ENCODE peak calls at places on chromosomes 3 and 15, in nine cellular contexts. I is tibial artery, Z is A549, A is neuronal stem cell, T is uterus, V is DND-41, Q is heart right ventricle, O is H1, D is PC-9. W is an unnamed sample.
A peak's percentile ranks its signal among the peaks of the same experiment; 100 is the strongest.

GRCh38 chr15:95875141-95875643 is 455.3 kb upstream of the NR2F2 start:
- DNase-seq in I (peak; percentile 56), Z (no peak), A (no peak), T (peak; percentile 35), V (peak; percentile 74), Q (no peak), O (no peak), D (peak; percentile 79), W (no peak)

GRCh38 chr3:46661776-46662766 is 31.4 kb downstream of the ALS2CL start:
- DNase-seq in I (no peak), Z (no peak), A (no peak), T (peak; percentile 7), V (peak; percentile 1), Q (no peak), O (no peak), D (no peak), W (no peak)

GRCh38 chr15:73908822-73909122 is 17.5 kb upstream of the LOXL1 start:
- DNase-seq in I (no peak), Z (no peak), A (no peak), T (no peak), V (no peak), Q (no peak), O (no peak), D (no peak), W (no peak)

GRCh38 chr3:66800941-66801545 is 197.1 kb upstream of the KBTBD8 start:
- DNase-seq in I (no peak), Z (no peak), A (no peak), T (no peak), V (no peak), Q (no peak), O (no peak), D (no peak), W (no peak)

GRCh38 chr3:124699686-124700396 is 30.4 kb upstream of the UMPS start:
- DNase-seq in I (no peak), Z (no peak), A (no peak), T (no peak), V (no peak), Q (no peak), O (no peak), D (no peak), W (no peak)

GRCh38 chr15:91894606-91895005 is 41.1 kb downstream of the SLCO3A1 start:
- DNase-seq in I (no peak), Z (no peak), A (no peak), T (no peak), V (no peak), Q (no peak), O (no peak), D (no peak), W (no peak)

GRCh38 chr3:186021673-186022362 is 84.0 kb upstream of the TRA2B start:
- DNase-seq in I (peak; percentile 34), Z (no peak), A (no peak), T (no peak), V (no peak), Q (no peak), O (no peak), D (peak; percentile 62), W (no peak)

GRCh38 chr3:69085543-69086132 is 901 bp downstream of the ARL6IP5 start:
- DNase-seq in I (no peak), Z (no peak), A (no peak), T (peak; percentile 30), V (peak; percentile 35), Q (peak; percentile 33), O (no peak), D (no peak), W (peak; percentile 14)

GRCh38 chr15:60421544-60421943 is 23.8 kb upstream of the ANXA2 start:
- DNase-seq in I (no peak), Z (no peak), A (no peak), T (no peak), V (no peak), Q (no peak), O (no peak), D (peak; percentile 56), W (no peak)

GRCh38 chr15:80619677-80620076 is 75.4 kb upstream of the ABHD17C start:
- DNase-seq in I (no peak), Z (no peak), A (no peak), T (no peak), V (no peak), Q (no peak), O (no peak), D (no peak), W (no peak)

GRCh38 chr3:158094917-158095301 is 11.3 kb downstream of the SHOX2 start:
- DNase-seq in I (no peak), Z (no peak), A (no peak), T (no peak), V (no peak), Q (no peak), O (no peak), D (no peak), W (no peak)

GRCh38 chr15:46900992-46901391 is 816.3 kb upstream of the SEMA6D start:
- DNase-seq in I (no peak), Z (no peak), A (no peak), T (no peak), V (no peak), Q (no peak), O (no peak), D (no peak), W (no peak)

GRCh38 chr15:100873029-100873677 is 6.5 kb upstream of the ALDH1A3 start:
- DNase-seq in I (peak; percentile 84), Z (peak; percentile 88), A (peak; percentile 76), T (peak; percentile 84), V (peak; percentile 54), Q (no peak), O (no peak), D (peak; percentile 87), W (peak; percentile 77)

GRCh38 chr3:70647094-70647493 is 334.7 kb upstream of the MDFIC2 start:
- DNase-seq in I (no peak), Z (no peak), A (no peak), T (no peak), V (no peak), Q (no peak), O (no peak), D (no peak), W (no peak)

GRCh38 chr3:196138927-196139680 is 57.2 kb upstream of the TFRC start:
- DNase-seq in I (no peak), Z (no peak), A (no peak), T (peak; percentile 63), V (no peak), Q (no peak), O (no peak), D (peak; percentile 86), W (no peak)

GRCh38 chr3:185977679-185978040 is 39.8 kb upstream of the TRA2B start:
- DNase-seq in I (no peak), Z (no peak), A (no peak), T (no peak), V (no peak), Q (no peak), O (no peak), D (no peak), W (no peak)

GRCh38 chr3:82133070-82133606 is 371.7 kb upstream of the GBE1 start:
- DNase-seq in I (peak; percentile 30), Z (peak; percentile 43), A (peak; percentile 45), T (peak; percentile 38), V (peak; percentile 62), Q (peak; percentile 53), O (peak; percentile 15), D (no peak), W (peak; percentile 47)

DNA sequence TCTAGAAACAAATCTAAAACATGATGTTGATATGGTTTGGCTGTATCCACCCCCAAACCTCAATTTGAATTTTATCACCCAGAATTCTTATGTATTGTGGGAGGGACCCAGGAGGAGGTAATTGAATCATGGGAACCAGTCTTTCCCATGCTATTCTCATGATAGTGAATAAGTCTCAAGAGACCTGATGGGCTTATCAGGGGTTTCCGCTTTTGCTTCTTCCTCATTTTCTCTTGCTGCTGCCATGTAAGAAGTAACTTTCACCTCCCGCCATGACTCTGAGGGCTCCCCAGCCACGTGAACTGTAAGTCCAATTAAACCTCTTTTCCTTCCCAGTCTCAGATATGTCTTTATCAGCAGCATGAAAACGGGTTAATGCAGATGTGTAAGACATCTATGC is 232.7 kb upstream of the ONECUT1 start:
- DNase-seq in I (no peak), Z (no peak), A (no peak), T (no peak), V (no peak), Q (no peak), O (no peak), D (no peak), W (no peak)
- H3K4me3 ChIP-seq in I (no peak overlapping the region), Z (no peak overlapping the region), A (no peak overlapping the region), T (no peak overlapping the region), V (no peak overlapping the region), Q (no peak overlapping the region), O (no peak overlapping the region), D (no peak overlapping the region), W (no peak overlapping the region)

DNA sequence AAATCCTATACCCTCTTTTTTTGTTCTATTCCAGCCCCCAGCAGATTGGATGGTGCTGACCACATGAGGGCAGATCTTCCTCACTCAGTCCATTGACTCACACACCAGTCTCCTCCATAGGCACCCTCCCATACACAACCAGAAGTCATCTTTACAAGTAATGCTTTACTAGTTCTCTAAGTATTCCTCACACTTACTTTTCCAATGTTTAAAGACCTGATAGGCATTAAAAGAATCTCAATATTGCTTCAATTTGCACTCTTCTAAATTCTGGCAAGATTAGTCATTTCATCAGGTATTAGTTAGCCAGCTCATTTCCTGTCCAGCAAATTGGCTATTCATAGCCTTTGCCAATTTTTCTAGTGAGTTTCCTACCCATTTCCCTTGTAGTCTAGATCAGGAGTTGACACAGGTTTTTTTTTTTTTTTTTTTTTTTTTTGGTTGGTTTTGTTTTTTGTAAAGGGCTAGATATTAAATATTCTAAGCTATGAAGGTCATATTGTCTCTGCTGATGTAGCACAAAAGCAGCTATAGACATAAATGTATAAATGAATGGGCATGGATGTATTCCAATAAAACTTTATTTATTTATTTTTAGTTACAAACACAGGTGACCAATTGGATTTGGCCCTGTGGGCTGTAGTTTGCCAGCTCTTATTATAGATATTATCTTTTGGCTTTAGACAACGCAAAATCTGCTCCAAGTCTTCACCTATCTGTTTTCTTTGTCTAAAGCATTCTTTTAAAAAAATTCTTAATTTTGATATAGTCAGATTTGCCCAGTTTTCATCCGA is 76.1 kb downstream of the ABHD5 start:
- DNase-seq in I (no peak), Z (no peak), A (no peak), T (no peak), V (no peak), Q (no peak), O (no peak), D (peak; percentile 85), W (no peak)
- H3K27ac ChIP-seq in I (no peak overlapping the region), Z (no peak overlapping the region), A (no peak overlapping the region), T (no peak overlapping the region), V (no peak overlapping the region), Q (no peak overlapping the region), O (no peak overlapping the region), D (peak overlapping the region; percentile 46), W (no peak overlapping the region)

GRCh38 chr3:12350151-12350813 is 61.4 kb downstream of the PPARG start:
- DNase-seq in I (peak; percentile 54), Z (no peak), A (no peak), T (peak; percentile 76), V (no peak), Q (no peak), O (no peak), D (peak; percentile 60), W (no peak)
- H3K4me3 ChIP-seq in I (no peak overlapping the region), Z (no peak overlapping the region), A (no peak overlapping the region), T (no peak overlapping the region), V (no peak overlapping the region), Q (no peak overlapping the region), O (no peak overlapping the region), D (no peak overlapping the region), W (no peak overlapping the region)

DNA sequence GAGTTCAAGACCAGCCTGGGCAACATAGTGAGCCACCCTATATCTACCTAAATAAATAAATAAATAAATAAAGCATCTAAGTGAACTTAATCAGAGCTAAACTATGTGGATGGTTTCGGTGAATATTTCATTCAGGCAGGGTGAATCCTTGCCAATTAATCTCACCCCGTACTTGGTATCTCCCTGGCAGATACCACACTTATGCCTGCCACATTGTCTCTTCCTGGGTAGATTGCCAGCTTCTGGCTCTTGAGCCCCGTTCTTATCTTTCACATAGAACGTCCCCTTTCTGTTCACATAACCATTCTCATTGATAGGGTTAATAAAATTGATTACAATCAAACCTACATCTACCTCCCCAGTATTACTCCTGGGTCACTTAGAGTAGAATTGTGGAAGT is 7.0 kb downstream of the SNAP23 start:
- DNase-seq in I (no peak), Z (no peak), A (no peak), T (no peak), V (no peak), Q (no peak), O (no peak), D (no peak), W (no peak)
- H3K27ac ChIP-seq in I (no peak overlapping the region), Z (no peak overlapping the region), A (no peak overlapping the region), T (peak overlapping the region; percentile 51), V (no peak overlapping the region), Q (no peak overlapping the region), O (no peak overlapping the region), D (no peak overlapping the region), W (no peak overlapping the region)